ENCODE peak calls at places on chromosome 2, in four cellular contexts. M is HTR-8/SVneo, P is SW480, G is nucleus accumbens. W is an unnamed sample.

GRCh38 chr2:203404996-203405395 is 76.8 kb downstream of the ABI2 start:
- DNase-seq in P (no peak), M (no peak), G (no peak), W (no peak)

GRCh38 chr2:75565523-75566449 is 5.0 kb upstream of the EVA1A start:
- DNase-seq in M (no peak), P (no peak), G (no peak), W (no peak)

GRCh38 chr2:100060875-100061274 is 81.5 kb downstream of the AFF3 start:
- DNase-seq in G (no peak), P (no peak), M (no peak), W (no peak)

GRCh38 chr2:153864022-153864421 is 7.7 kb upstream of the GALNT13 start:
- DNase-seq in M (no peak), P (no peak), G (no peak), W (no peak)

GRCh38 chr2:82839046-82839445 is 1620.0 kb downstream of the SUCLG1 start:
- DNase-seq in G (no peak), P (no peak), M (no peak), W (no peak)

GRCh38 chr2:26571316-26571715 is 69.8 kb downstream of the CIB4 start:
- DNase-seq in P (no peak), G (no peak), M (no peak), W (no peak)

GRCh38 chr2:27663463-27664244 is at the start of the genes SLC4A1AP and SUPT7L:
- DNase-seq in G (peak), M (peak), P (peak), W (peak)

GRCh38 chr2:12080360-12080759 is 333.9 kb downstream of the LPIN1 start:
- DNase-seq in M (no peak), P (no peak), G (no peak), W (no peak)

GRCh38 chr2:53787255-53787910 is 539 bp downstream of the ERLEC1 start:
- DNase-seq in M (no peak), P (peak), G (peak), W (no peak)

GRCh38 chr2:207881902-207882301 is 112.2 kb upstream of the FZD5 start:
- DNase-seq in M (no peak), G (no peak), P (no peak), W (no peak)

GRCh38 chr2:237128845-237129592 is 43.3 kb downstream of the COPS8 start:
- DNase-seq in G (no peak), P (no peak), M (no peak), W (no peak)

GRCh38 chr2:11539317-11540147 is 5.7 kb downstream of the GREB1 start:
- DNase-seq in G (no peak), P (peak), M (no peak), W (no peak)

GRCh38 chr2:85222792-85223191 is 89.6 kb downstream of the TCF7L1 start:
- DNase-seq in G (no peak), P (no peak), M (no peak), W (no peak)

GRCh38 chr2:27689424-27689823 is 25.7 kb downstream of the SLC4A1AP start:
- DNase-seq in P (no peak), M (no peak), G (no peak), W (no peak)

GRCh38 chr2:61853086-61853847 is 593 bp downstream of the FAM161A start:
- DNase-seq in M (peak), G (no peak), P (peak), W (no peak)

GRCh38 chr2:70960833-70961647 is 17.4 kb upstream of the ANKRD53 start:
- DNase-seq in G (no peak), P (no peak), M (no peak), W (no peak)

GRCh38 chr2:41768301-41768700 is 279.5 kb upstream of the PKDCC start:
- DNase-seq in P (no peak), G (no peak), M (no peak), W (peak)

GRCh38 chr2:136323212-136323611 is 205.3 kb upstream of the CXCR4 start:
- DNase-seq in G (no peak), M (no peak), P (no peak), W (no peak)

GRCh38 chr2:43305537-43305936 is 79.1 kb upstream of the ZFP36L2 start:
- DNase-seq in G (no peak), M (no peak), P (no peak), W (no peak)

GRCh38 chr2:40343904-40344303 is 108.0 kb downstream of the SLC8A1 start:
- DNase-seq in P (no peak), G (no peak), M (peak), W (no peak)

GRCh38 chr2:213317929-213318328 is 33.7 kb downstream of the SPAG16 start:
- DNase-seq in P (no peak), M (no peak), G (no peak), W (no peak)

GRCh38 chr2:148957023-148957422 is 81.5 kb upstream of the LYPD6B start:
- DNase-seq in M (no peak), P (no peak), G (no peak), W (no peak)

GRCh38 chr2:105235388-105236059 is 6.0 kb upstream of the GPR45 start:
- DNase-seq in P (peak), M (peak), G (peak), W (peak)

GRCh38 chr2:241200822-241201395 is 12.4 kb downstream of the ANO7 start:
- DNase-seq in M (no peak), P (no peak), G (no peak), W (no peak)

GRCh38 chr2:203549406-203549805 is 14.3 kb upstream of the RAPH1 start:
- DNase-seq in G (no peak), M (no peak), P (no peak), W (no peak)

GRCh38 chr2:157839162-157839801 is 36.8 kb downstream of the ACVR1 start:
- DNase-seq in M (peak), G (no peak), P (peak), W (no peak)

GRCh38 chr2:153872311-153873061 is 764 bp downstream of the GALNT13 start:
- DNase-seq in G (no peak), P (no peak), M (no peak), W (no peak)

GRCh38 chr2:180573951-180574350 is 406.5 kb upstream of the UBE2E3 start:
- DNase-seq in M (peak), G (no peak), P (peak), W (no peak)

GRCh38 chr2:69830045-69830905 is 815 bp downstream of the GMCL1 start:
- DNase-seq in P (peak), G (peak), M (peak), W (no peak)

GRCh38 chr2:134648547-134648946 is 70.3 kb downstream of the TMEM163 start:
- DNase-seq in M (no peak), G (no peak), P (no peak), W (no peak)

GRCh38 chr2:230969673-230970015 is 26.3 kb upstream of the SPATA3 start:
- DNase-seq in P (no peak), G (no peak), M (no peak), W (no peak)

GRCh38 chr2:181774601-181775179 is 94.4 kb upstream of the NEUROD1 start:
- DNase-seq in G (no peak), P (peak), M (no peak), W (no peak)

GRCh38 chr2:30225131-30225762 is 6.1 kb upstream of the LBH start:
- DNase-seq in P (peak), M (peak), G (no peak), W (no peak)

GRCh38 chr2:116580209-116580608 is 1234.3 kb upstream of the DDX18 start:
- DNase-seq in G (no peak), P (no peak), M (no peak), W (no peak)

GRCh38 chr2:40668435-40668834 is 216.5 kb upstream of the SLC8A1 start:
- DNase-seq in P (no peak), G (no peak), M (peak), W (no peak)

GRCh38 chr2:207138573-207139297 is 27.0 kb downstream of the KLF7 start:
- DNase-seq in G (no peak), M (no peak), P (no peak), W (no peak)

W was measured in occipital lobe.